ENCODE peak calls at places on chromosomes 2 and 18, in nine cellular contexts. One of them, this sample, is unnamed.

GRCh38 chr2:5748941-5749731 is 57.0 kb downstream of the SOX11 start:
- DNase-seq in PC-3: no peak
- DNase-seq in K562: no peak
- DNase-seq in hepatocyte: no peak
- DNase-seq in AG10803: no peak
- DNase-seq in A549: no peak
- DNase-seq in psoas muscle: no peak
- DNase-seq in GM13976: no peak
- DNase-seq in fibroblast of the aortic adventitia: no peak
- DNase-seq in this sample: no peak

GRCh38 chr2:79711098-79711497 is 198.2 kb downstream of the CTNNA2 start:
- DNase-seq in PC-3: no peak
- DNase-seq in K562: no peak
- DNase-seq in hepatocyte: no peak
- DNase-seq in AG10803: no peak
- DNase-seq in A549: no peak
- DNase-seq in psoas muscle: no peak
- DNase-seq in GM13976: no peak
- DNase-seq in fibroblast of the aortic adventitia: peak
- DNase-seq in this sample: no peak

GRCh38 chr2:105412584-105412983 is 13.7 kb upstream of the FHL2 start:
- DNase-seq in PC-3: no peak
- DNase-seq in K562: no peak
- DNase-seq in hepatocyte: no peak
- DNase-seq in AG10803: no peak
- DNase-seq in A549: no peak
- DNase-seq in psoas muscle: no peak
- DNase-seq in GM13976: no peak
- DNase-seq in fibroblast of the aortic adventitia: no peak
- DNase-seq in this sample: no peak

GRCh38 chr18:62875320-62875719 is 160.0 kb downstream of the PHLPP1 start:
- DNase-seq in PC-3: no peak
- DNase-seq in K562: no peak
- DNase-seq in hepatocyte: no peak
- DNase-seq in AG10803: no peak
- DNase-seq in A549: no peak
- DNase-seq in psoas muscle: no peak
- DNase-seq in GM13976: no peak
- DNase-seq in fibroblast of the aortic adventitia: no peak
- DNase-seq in this sample: no peak

GRCh38 chr2:8289111-8289510 is 392.7 kb upstream of the ID2 start:
- DNase-seq in PC-3: no peak
- DNase-seq in K562: no peak
- DNase-seq in hepatocyte: no peak
- DNase-seq in AG10803: no peak
- DNase-seq in A549: no peak
- DNase-seq in psoas muscle: no peak
- DNase-seq in GM13976: no peak
- DNase-seq in fibroblast of the aortic adventitia: no peak
- DNase-seq in this sample: no peak

GRCh38 chr2:186903183-186903582 is 54.2 kb upstream of the ZSWIM2 start:
- DNase-seq in PC-3: peak
- DNase-seq in K562: no peak
- DNase-seq in hepatocyte: no peak
- DNase-seq in AG10803: no peak
- DNase-seq in A549: no peak
- DNase-seq in psoas muscle: no peak
- DNase-seq in GM13976: no peak
- DNase-seq in fibroblast of the aortic adventitia: peak
- DNase-seq in this sample: no peak

GRCh38 chr2:227890495-227891079 is 19.2 kb downstream of the DAW1 start:
- DNase-seq in PC-3: peak
- DNase-seq in K562: peak
- DNase-seq in hepatocyte: peak
- DNase-seq in AG10803: peak
- DNase-seq in A549: peak
- DNase-seq in psoas muscle: no peak
- DNase-seq in GM13976: peak
- DNase-seq in fibroblast of the aortic adventitia: peak
- DNase-seq in this sample: peak

GRCh38 chr2:55518846-55519167 is 711 bp upstream of the CFAP36 start:
- DNase-seq in PC-3: no peak
- DNase-seq in K562: peak
- DNase-seq in hepatocyte: peak
- DNase-seq in AG10803: peak
- DNase-seq in A549: peak
- DNase-seq in psoas muscle: no peak
- DNase-seq in GM13976: peak
- DNase-seq in fibroblast of the aortic adventitia: peak
- DNase-seq in this sample: peak

GRCh38 chr2:167954500-167954899 is 292.9 kb downstream of the STK39 start:
- DNase-seq in PC-3: peak
- DNase-seq in K562: no peak
- DNase-seq in hepatocyte: no peak
- DNase-seq in AG10803: no peak
- DNase-seq in A549: no peak
- DNase-seq in psoas muscle: no peak
- DNase-seq in GM13976: no peak
- DNase-seq in fibroblast of the aortic adventitia: peak
- DNase-seq in this sample: no peak

GRCh38 chr2:102304711-102305591 is 6.4 kb upstream of the IL1RL1 start:
- DNase-seq in PC-3: no peak
- DNase-seq in K562: no peak
- DNase-seq in hepatocyte: no peak
- DNase-seq in AG10803: no peak
- DNase-seq in A549: no peak
- DNase-seq in psoas muscle: no peak
- DNase-seq in GM13976: no peak
- DNase-seq in fibroblast of the aortic adventitia: no peak
- DNase-seq in this sample: no peak

GRCh38 chr2:28351621-28352020 is 41.0 kb upstream of the FOSL2 start:
- DNase-seq in PC-3: no peak
- DNase-seq in K562: no peak
- DNase-seq in hepatocyte: no peak
- DNase-seq in AG10803: no peak
- DNase-seq in A549: no peak
- DNase-seq in psoas muscle: no peak
- DNase-seq in GM13976: no peak
- DNase-seq in fibroblast of the aortic adventitia: no peak
- DNase-seq in this sample: no peak

GRCh38 chr18:46623541-46623940 is 33.5 kb downstream of the LOXHD1 start:
- DNase-seq in PC-3: no peak
- DNase-seq in K562: no peak
- DNase-seq in hepatocyte: no peak
- DNase-seq in AG10803: peak
- DNase-seq in A549: no peak
- DNase-seq in psoas muscle: no peak
- DNase-seq in GM13976: no peak
- DNase-seq in fibroblast of the aortic adventitia: no peak
- DNase-seq in this sample: no peak

GRCh38 chr2:201116959-201117734 is 1.2 kb downstream of the CFLAR start:
- DNase-seq in PC-3: peak
- DNase-seq in K562: peak
- DNase-seq in hepatocyte: peak
- DNase-seq in AG10803: peak
- DNase-seq in A549: peak
- DNase-seq in psoas muscle: peak
- DNase-seq in GM13976: peak
- DNase-seq in fibroblast of the aortic adventitia: peak
- DNase-seq in this sample: peak

GRCh38 chr18:49447810-49448745 is 12.4 kb downstream of the DYM start:
- DNase-seq in PC-3: peak
- DNase-seq in K562: peak
- DNase-seq in hepatocyte: peak
- DNase-seq in AG10803: peak
- DNase-seq in A549: peak
- DNase-seq in psoas muscle: no peak
- DNase-seq in GM13976: peak
- DNase-seq in fibroblast of the aortic adventitia: peak
- DNase-seq in this sample: no peak

GRCh38 chr18:30582078-30582477 is 460.5 kb downstream of the DSC3 start:
- DNase-seq in PC-3: peak
- DNase-seq in K562: peak
- DNase-seq in hepatocyte: no peak
- DNase-seq in AG10803: no peak
- DNase-seq in A549: no peak
- DNase-seq in psoas muscle: no peak
- DNase-seq in GM13976: no peak
- DNase-seq in fibroblast of the aortic adventitia: no peak
- DNase-seq in this sample: no peak

GRCh38 chr2:232434563-232435374 is 21.2 kb upstream of the ALPI start:
- DNase-seq in PC-3: no peak
- DNase-seq in K562: no peak
- DNase-seq in hepatocyte: no peak
- DNase-seq in AG10803: no peak
- DNase-seq in A549: no peak
- DNase-seq in psoas muscle: no peak
- DNase-seq in GM13976: no peak
- DNase-seq in fibroblast of the aortic adventitia: no peak
- DNase-seq in this sample: no peak

GRCh38 chr2:101893676-101894381 is 97.9 kb upstream of the IL1R2 start:
- DNase-seq in PC-3: no peak
- DNase-seq in K562: no peak
- DNase-seq in hepatocyte: no peak
- DNase-seq in AG10803: peak
- DNase-seq in A549: no peak
- DNase-seq in psoas muscle: no peak
- DNase-seq in GM13976: no peak
- DNase-seq in fibroblast of the aortic adventitia: peak
- DNase-seq in this sample: no peak

GRCh38 chr2:218754201-218754600 is 27.7 kb upstream of the CYP27A1 start:
- DNase-seq in PC-3: no peak
- DNase-seq in K562: no peak
- DNase-seq in hepatocyte: no peak
- DNase-seq in AG10803: no peak
- DNase-seq in A549: no peak
- DNase-seq in psoas muscle: no peak
- DNase-seq in GM13976: no peak
- DNase-seq in fibroblast of the aortic adventitia: no peak
- DNase-seq in this sample: no peak

GRCh38 chr18:13813271-13813849 is 10.6 kb upstream of the MC5R start:
- DNase-seq in PC-3: peak
- DNase-seq in K562: peak
- DNase-seq in hepatocyte: peak
- DNase-seq in AG10803: peak
- DNase-seq in A549: peak
- DNase-seq in psoas muscle: peak
- DNase-seq in GM13976: peak
- DNase-seq in fibroblast of the aortic adventitia: peak
- DNase-seq in this sample: peak

GRCh38 chr2:168024459-168024858 is 222.9 kb downstream of the STK39 start:
- DNase-seq in PC-3: no peak
- DNase-seq in K562: no peak
- DNase-seq in hepatocyte: no peak
- DNase-seq in AG10803: no peak
- DNase-seq in A549: no peak
- DNase-seq in psoas muscle: no peak
- DNase-seq in GM13976: no peak
- DNase-seq in fibroblast of the aortic adventitia: no peak
- DNase-seq in this sample: no peak

GRCh38 chr18:64115906-64116305 is 33.0 kb downstream of the LINC00305 start:
- DNase-seq in PC-3: no peak
- DNase-seq in K562: no peak
- DNase-seq in hepatocyte: peak
- DNase-seq in AG10803: no peak
- DNase-seq in A549: no peak
- DNase-seq in psoas muscle: no peak
- DNase-seq in GM13976: no peak
- DNase-seq in fibroblast of the aortic adventitia: no peak
- DNase-seq in this sample: no peak

GRCh38 chr18:64116806-64117205 is 32.1 kb downstream of the LINC00305 start:
- DNase-seq in PC-3: no peak
- DNase-seq in K562: no peak
- DNase-seq in hepatocyte: no peak
- DNase-seq in AG10803: no peak
- DNase-seq in A549: no peak
- DNase-seq in psoas muscle: no peak
- DNase-seq in GM13976: no peak
- DNase-seq in fibroblast of the aortic adventitia: no peak
- DNase-seq in this sample: no peak

DNA sequence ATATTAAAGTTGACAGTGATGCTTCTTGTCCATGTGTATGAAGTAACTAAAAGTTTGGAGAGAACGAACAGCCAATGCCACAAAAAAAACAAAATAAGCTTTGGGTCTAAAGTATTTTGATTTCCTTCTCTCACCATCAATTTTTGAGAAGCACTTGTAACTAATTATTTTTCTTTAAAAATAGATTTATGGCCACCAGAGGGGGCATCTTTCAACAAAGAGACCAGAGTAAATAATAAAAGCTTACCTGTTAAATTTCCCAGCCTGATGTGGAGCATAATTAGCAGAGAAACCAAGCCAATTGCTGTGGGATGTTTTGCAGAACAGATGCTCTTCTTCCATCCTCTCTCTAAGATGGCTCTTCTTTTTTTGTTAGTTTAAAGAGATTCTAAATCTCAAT is 29.0 kb downstream of the LINC00305 start:
- DNase-seq in PC-3: peak
- DNase-seq in K562: no peak
- DNase-seq in hepatocyte: no peak
- DNase-seq in AG10803: no peak
- DNase-seq in A549: no peak
- DNase-seq in psoas muscle: no peak
- DNase-seq in GM13976: no peak
- DNase-seq in fibroblast of the aortic adventitia: no peak
- DNase-seq in this sample: no peak
- TF ChIP-seq CTCF in PC-3: peak
- TF ChIP-seq CTCF in K562: no peak
- TF ChIP-seq CTCF in hepatocyte: peak
- TF ChIP-seq CTCF in AG10803: no peak
- TF ChIP-seq CTCF in A549: peak
- TF ChIP-seq CTCF in psoas muscle: no peak
- TF ChIP-seq CTCF in GM13976: no peak
- TF ChIP-seq CTCF in fibroblast of the aortic adventitia: no peak
- TF ChIP-seq CTCF in this sample: no peak

GRCh38 chr2:106701134-106701994 is 184.6 kb downstream of the ST6GAL2 start:
- DNase-seq in PC-3: no peak
- DNase-seq in K562: no peak
- DNase-seq in hepatocyte: no peak
- DNase-seq in AG10803: no peak
- DNase-seq in A549: no peak
- DNase-seq in psoas muscle: no peak
- DNase-seq in GM13976: no peak
- DNase-seq in fibroblast of the aortic adventitia: no peak
- DNase-seq in this sample: no peak
- TF ChIP-seq CTCF in PC-3: no peak
- TF ChIP-seq CTCF in K562: no peak
- TF ChIP-seq CTCF in hepatocyte: no peak
- TF ChIP-seq CTCF in AG10803: no peak
- TF ChIP-seq CTCF in A549: no peak
- TF ChIP-seq CTCF in psoas muscle: no peak
- TF ChIP-seq CTCF in GM13976: no peak
- TF ChIP-seq CTCF in fibroblast of the aortic adventitia: no peak
- TF ChIP-seq CTCF in this sample: no peak

GRCh38 chr2:241007880-241008710 is 9.7 kb downstream of the SNED1 start:
- DNase-seq in PC-3: no peak
- DNase-seq in K562: no peak
- DNase-seq in hepatocyte: no peak
- DNase-seq in AG10803: no peak
- DNase-seq in A549: no peak
- DNase-seq in psoas muscle: no peak
- DNase-seq in GM13976: peak
- DNase-seq in fibroblast of the aortic adventitia: no peak
- DNase-seq in this sample: no peak
- TF ChIP-seq CTCF in PC-3: no peak
- TF ChIP-seq CTCF in K562: no peak
- TF ChIP-seq CTCF in hepatocyte: no peak
- TF ChIP-seq CTCF in AG10803: no peak
- TF ChIP-seq CTCF in A549: no peak
- TF ChIP-seq CTCF in psoas muscle: no peak
- TF ChIP-seq CTCF in GM13976: no peak
- TF ChIP-seq CTCF in fibroblast of the aortic adventitia: no peak
- TF ChIP-seq CTCF in this sample: no peak

GRCh38 chr2:100228967-100229366 is 86.6 kb upstream of the AFF3 start:
- DNase-seq in PC-3: no peak
- DNase-seq in K562: no peak
- DNase-seq in hepatocyte: no peak
- DNase-seq in AG10803: no peak
- DNase-seq in A549: no peak
- DNase-seq in psoas muscle: no peak
- DNase-seq in GM13976: no peak
- DNase-seq in fibroblast of the aortic adventitia: no peak
- DNase-seq in this sample: no peak
- TF ChIP-seq CTCF in PC-3: peak
- TF ChIP-seq CTCF in K562: no peak
- TF ChIP-seq CTCF in hepatocyte: no peak
- TF ChIP-seq CTCF in AG10803: peak
- TF ChIP-seq CTCF in A549: no peak
- TF ChIP-seq CTCF in psoas muscle: no peak
- TF ChIP-seq CTCF in GM13976: no peak
- TF ChIP-seq CTCF in fibroblast of the aortic adventitia: no peak
- TF ChIP-seq CTCF in this sample: no peak